ENCODE peak calls at places on chromosomes 13 and 19, in six cellular contexts. One of them, this sample, is unnamed. For H3K36me3, the result is how much of the 10 kb centered on the place peaks cover.

GRCh38 chr13:90386090-90386489 is 961.4 kb upstream of the MIR17HG start:
- DNase-seq in IMR-90: no peak
- DNase-seq in neural progenitor cell: no peak
- DNase-seq in spleen: no peak
- DNase-seq in left ventricle myocardium inferior: no peak
- DNase-seq in aorta: no peak
- DNase-seq in this sample: no peak

GRCh38 chr13:106568225-106569003 is 477 bp upstream of the ARGLU1 start:
- DNase-seq in spleen: no peak
- DNase-seq in left ventricle myocardium inferior: no peak
- DNase-seq in IMR-90: no peak
- DNase-seq in aorta: no peak
- DNase-seq in neural progenitor cell: no peak
- DNase-seq in this sample: no peak

GRCh38 chr19:16911046-16911445 is 22.2 kb downstream of the F2RL3 start:
- DNase-seq in aorta: no peak
- DNase-seq in IMR-90: no peak
- DNase-seq in spleen: no peak
- DNase-seq in left ventricle myocardium inferior: no peak
- DNase-seq in neural progenitor cell: no peak
- DNase-seq in this sample: no peak

GRCh38 chr19:33498391-33499000 is 23.1 kb downstream of the PEPD start:
- DNase-seq in spleen: peak
- DNase-seq in IMR-90: no peak
- DNase-seq in neural progenitor cell: no peak
- DNase-seq in aorta: peak
- DNase-seq in left ventricle myocardium inferior: no peak
- DNase-seq in this sample: no peak

GRCh38 chr13:74732736-74733135 is 598.5 kb upstream of the KLF12 start:
- DNase-seq in aorta: no peak
- DNase-seq in left ventricle myocardium inferior: no peak
- DNase-seq in spleen: no peak
- DNase-seq in IMR-90: no peak
- DNase-seq in neural progenitor cell: no peak
- DNase-seq in this sample: no peak

GRCh38 chr19:36225219-36225892 is 10.4 kb downstream of the ZNF146 start:
- DNase-seq in neural progenitor cell: no peak
- DNase-seq in aorta: no peak
- DNase-seq in IMR-90: peak
- DNase-seq in spleen: no peak
- DNase-seq in left ventricle myocardium inferior: no peak
- DNase-seq in this sample: no peak

GRCh38 chr13:92994056-92994455 is 232.6 kb upstream of the GPC6 start:
- DNase-seq in left ventricle myocardium inferior: no peak
- DNase-seq in aorta: no peak
- DNase-seq in neural progenitor cell: no peak
- DNase-seq in spleen: no peak
- DNase-seq in IMR-90: peak
- DNase-seq in this sample: no peak

GRCh38 chr19:15622991-15623390 is 8.0 kb downstream of the CYP4F8 start:
- DNase-seq in IMR-90: no peak
- DNase-seq in spleen: no peak
- DNase-seq in aorta: no peak
- DNase-seq in neural progenitor cell: no peak
- DNase-seq in left ventricle myocardium inferior: no peak
- DNase-seq in this sample: no peak

GRCh38 chr13:30257433-30258099 is 49.8 kb downstream of the KATNAL1 start:
- DNase-seq in neural progenitor cell: peak
- DNase-seq in aorta: no peak
- DNase-seq in left ventricle myocardium inferior: no peak
- DNase-seq in spleen: no peak
- DNase-seq in IMR-90: peak
- DNase-seq in this sample: no peak

GRCh38 chr19:343451-343931 is 1.1 kb downstream of the MIER2 start:
- DNase-seq in left ventricle myocardium inferior: no peak
- DNase-seq in aorta: peak
- DNase-seq in neural progenitor cell: no peak
- DNase-seq in IMR-90: no peak
- DNase-seq in spleen: peak
- DNase-seq in this sample: no peak

GRCh38 chr19:34145741-34146202 is 26.5 kb upstream of the LSM14A start:
- DNase-seq in IMR-90: peak
- DNase-seq in spleen: no peak
- DNase-seq in left ventricle myocardium inferior: no peak
- DNase-seq in aorta: no peak
- DNase-seq in neural progenitor cell: peak
- DNase-seq in this sample: peak

GRCh38 chr19:23665651-23666410 is 21.2 kb downstream of the ZNF675 start:
- DNase-seq in aorta: no peak
- DNase-seq in IMR-90: no peak
- DNase-seq in left ventricle myocardium inferior: no peak
- DNase-seq in neural progenitor cell: no peak
- DNase-seq in spleen: no peak
- DNase-seq in this sample: no peak

GRCh38 chr13:97423300-97424045 is 10.5 kb upstream of the RAP2A start:
- DNase-seq in spleen: no peak
- DNase-seq in aorta: no peak
- DNase-seq in neural progenitor cell: no peak
- DNase-seq in IMR-90: no peak
- DNase-seq in left ventricle myocardium inferior: no peak
- DNase-seq in this sample: no peak

GRCh38 chr13:44140146-44140545 is 233.5 kb upstream of the SERP2 start:
- DNase-seq in spleen: no peak
- DNase-seq in IMR-90: no peak
- DNase-seq in neural progenitor cell: peak
- DNase-seq in aorta: no peak
- DNase-seq in left ventricle myocardium inferior: no peak
- DNase-seq in this sample: no peak

GRCh38 chr13:73224708-73225107 is 165.9 kb downstream of the KLF5 start:
- DNase-seq in left ventricle myocardium inferior: no peak
- DNase-seq in IMR-90: peak
- DNase-seq in aorta: no peak
- DNase-seq in spleen: no peak
- DNase-seq in neural progenitor cell: no peak
- DNase-seq in this sample: no peak

GRCh38 chr13:100544866-100545683 is 43.5 kb downstream of the GGACT start:
- DNase-seq in neural progenitor cell: no peak
- DNase-seq in IMR-90: no peak
- DNase-seq in aorta: peak
- DNase-seq in spleen: no peak
- DNase-seq in left ventricle myocardium inferior: peak
- DNase-seq in this sample: no peak

GRCh38 chr13:22960827-22961226 is 220.0 kb upstream of the SGCG start:
- DNase-seq in IMR-90: no peak
- DNase-seq in spleen: no peak
- DNase-seq in neural progenitor cell: no peak
- DNase-seq in left ventricle myocardium inferior: no peak
- DNase-seq in aorta: no peak
- DNase-seq in this sample: no peak
- H3K36me3 ChIP-seq in IMR-90: under half
- H3K36me3 ChIP-seq in spleen: under half
- H3K36me3 ChIP-seq in neural progenitor cell: under half
- H3K36me3 ChIP-seq in left ventricle myocardium inferior: under half
- H3K36me3 ChIP-seq in aorta: under half
- H3K36me3 ChIP-seq in this sample: under half

DNA sequence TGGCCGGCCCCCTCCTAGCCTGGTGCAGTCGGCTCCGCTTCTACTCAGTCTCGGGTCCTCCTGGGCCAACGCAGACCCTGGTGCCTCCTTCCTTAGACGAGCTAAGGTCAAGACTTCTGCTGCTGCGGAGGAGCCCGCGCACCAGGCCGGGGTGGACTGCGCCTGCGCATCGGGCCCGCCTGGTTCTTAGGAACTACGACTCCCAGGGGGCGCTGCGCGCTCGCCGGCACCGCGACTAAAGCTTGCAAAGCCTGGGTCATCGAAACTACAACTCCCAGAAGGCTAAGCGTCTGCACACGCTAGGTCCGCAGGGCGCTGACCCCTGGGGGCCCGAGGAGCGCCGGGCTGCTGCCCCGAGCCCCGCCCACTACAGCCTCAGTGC is at the start of gene ZNF835:
- DNase-seq in left ventricle myocardium inferior: peak
- DNase-seq in neural progenitor cell: no peak
- DNase-seq in spleen: peak
- DNase-seq in aorta: peak
- DNase-seq in IMR-90: no peak
- DNase-seq in this sample: peak
- H3K4me3 ChIP-seq in left ventricle myocardium inferior: peak
- H3K4me3 ChIP-seq in neural progenitor cell: no peak
- H3K4me3 ChIP-seq in spleen: peak
- H3K4me3 ChIP-seq in aorta: peak
- H3K4me3 ChIP-seq in IMR-90: no peak
- H3K4me3 ChIP-seq in this sample: peak

DNA sequence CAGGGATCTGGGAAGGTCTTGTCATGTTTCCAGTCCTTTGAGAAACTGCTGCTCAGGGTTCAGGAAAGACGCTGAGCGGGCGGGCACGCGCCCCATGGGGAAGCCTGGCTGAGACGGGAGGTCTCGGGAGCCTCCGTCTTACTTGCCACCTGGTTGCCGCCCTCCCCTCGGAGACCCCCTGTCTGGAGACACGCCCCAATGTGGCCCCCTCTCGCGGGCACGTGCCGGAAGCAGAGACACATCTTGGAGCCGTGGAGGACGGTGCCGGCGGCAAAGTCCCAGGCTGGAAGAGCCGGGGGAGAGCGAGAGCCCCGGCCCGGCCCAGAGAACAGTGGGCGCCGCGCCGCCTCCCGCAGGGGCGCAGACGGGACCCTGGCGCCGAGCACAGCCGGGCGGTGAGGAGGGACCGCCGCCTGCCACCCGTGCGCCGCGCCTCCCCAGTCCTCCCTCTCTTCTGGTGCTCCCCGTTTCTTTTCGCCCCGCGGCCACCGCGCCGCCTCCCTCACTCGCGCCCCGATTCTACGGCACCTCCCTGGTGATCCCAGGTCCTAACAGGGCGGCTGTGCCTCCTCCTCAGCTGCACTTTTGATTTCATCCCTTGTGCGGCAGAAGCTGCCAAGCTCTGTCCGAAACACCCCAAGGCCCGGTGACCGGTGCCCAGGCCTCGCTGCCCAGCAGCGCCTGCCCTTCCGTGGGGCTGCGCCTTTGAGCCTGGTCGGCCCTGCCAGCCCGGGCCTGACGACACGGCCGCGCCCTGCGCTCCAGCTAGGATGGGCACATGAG is 15.5 kb downstream of the GJB2 start:
- DNase-seq in aorta: no peak
- DNase-seq in spleen: no peak
- DNase-seq in left ventricle myocardium inferior: no peak
- DNase-seq in IMR-90: no peak
- DNase-seq in neural progenitor cell: no peak
- DNase-seq in this sample: no peak
- H3K27ac ChIP-seq in aorta: no peak
- H3K27ac ChIP-seq in spleen: no peak
- H3K27ac ChIP-seq in left ventricle myocardium inferior: no peak
- H3K27ac ChIP-seq in IMR-90: no peak
- H3K27ac ChIP-seq in neural progenitor cell: no peak
- H3K27ac ChIP-seq in this sample: no peak

DNA sequence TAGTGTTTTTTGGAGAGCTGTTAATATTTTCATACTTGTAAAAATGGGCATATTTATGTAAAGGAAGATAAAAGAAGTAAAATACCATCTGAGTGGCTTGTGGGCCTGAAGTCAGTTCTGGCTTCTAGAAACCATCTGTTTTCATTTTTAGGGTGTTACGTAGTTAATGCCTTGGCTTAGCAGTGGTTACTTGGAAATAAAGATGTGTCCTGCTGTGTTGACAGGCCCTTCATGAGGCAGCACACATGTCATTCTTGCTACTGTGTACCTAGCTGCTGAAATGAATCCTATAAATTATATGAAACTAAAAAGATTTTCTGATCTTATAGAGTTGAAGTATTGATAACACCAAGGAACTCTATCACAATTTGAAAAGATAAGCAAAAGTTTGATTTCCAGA is 16.0 kb downstream of the ILF3 start:
- DNase-seq in spleen: no peak
- DNase-seq in left ventricle myocardium inferior: no peak
- DNase-seq in aorta: no peak
- DNase-seq in neural progenitor cell: no peak
- DNase-seq in IMR-90: no peak
- DNase-seq in this sample: no peak
- H3K36me3 ChIP-seq in spleen: half or more
- H3K36me3 ChIP-seq in left ventricle myocardium inferior: under half
- H3K36me3 ChIP-seq in aorta: under half
- H3K36me3 ChIP-seq in neural progenitor cell: under half
- H3K36me3 ChIP-seq in IMR-90: under half
- H3K36me3 ChIP-seq in this sample: under half

GRCh38 chr19:41706741-41707501 is 1.5 kb upstream of the CEACAM5 start:
- DNase-seq in IMR-90: no peak
- DNase-seq in left ventricle myocardium inferior: peak
- DNase-seq in neural progenitor cell: peak
- DNase-seq in spleen: peak
- DNase-seq in aorta: peak
- DNase-seq in this sample: peak
- H3K4me3 ChIP-seq in IMR-90: no peak
- H3K4me3 ChIP-seq in left ventricle myocardium inferior: peak
- H3K4me3 ChIP-seq in neural progenitor cell: no peak
- H3K4me3 ChIP-seq in spleen: peak
- H3K4me3 ChIP-seq in aorta: no peak
- H3K4me3 ChIP-seq in this sample: no peak

GRCh38 chr19:19402656-19403372 is 2.7 kb upstream of the GATAD2A start:
- DNase-seq in aorta: no peak
- DNase-seq in spleen: peak
- DNase-seq in left ventricle myocardium inferior: no peak
- DNase-seq in IMR-90: no peak
- DNase-seq in neural progenitor cell: no peak
- DNase-seq in this sample: no peak
- H3K27ac ChIP-seq in aorta: no peak
- H3K27ac ChIP-seq in spleen: peak
- H3K27ac ChIP-seq in left ventricle myocardium inferior: no peak
- H3K27ac ChIP-seq in IMR-90: no peak
- H3K27ac ChIP-seq in neural progenitor cell: no peak
- H3K27ac ChIP-seq in this sample: no peak